ENCODE peak calls at places on chromosome X, in eight cellular contexts. B is psoas muscle, M is lower leg skin, N is bronchial epithelial cell, E is fibroblast of lung, I is NB4, C is sigmoid colon, J is uterus. V is an unnamed sample.

GRCh38 chrX:106702636-106703035 is 23.9 kb upstream of the RNF128 start:
- DNase-seq in I (no peak), C (no peak), B (no peak), E (no peak), J (no peak), N (peak), M (no peak), V (no peak)

GRCh38 chrX:153411988-153412574 is 809 bp downstream of the ZFP92 start:
- DNase-seq in J (no peak), N (peak), B (no peak), I (no peak), M (no peak), E (no peak), C (no peak), V (no peak)

GRCh38 chrX:3184176-3184930 is 143.1 kb downstream of the ARSF start:
- DNase-seq in J (peak), M (peak), I (no peak), N (peak), B (no peak), E (peak), C (peak), V (no peak)

GRCh38 chrX:152927858-152928760 is 30.2 kb downstream of the ZNF185 start:
- DNase-seq in I (no peak), E (no peak), J (no peak), N (no peak), B (no peak), M (no peak), C (no peak), V (no peak)

GRCh38 chrX:16664059-16664458 is 14.1 kb downstream of the S100G start:
- DNase-seq in I (no peak), C (no peak), B (no peak), E (peak), N (no peak), M (no peak), J (no peak), V (no peak)

GRCh38 chrX:152895121-152895520 is 2.7 kb upstream of the ZNF185 start:
- DNase-seq in J (no peak), E (no peak), I (no peak), C (no peak), N (no peak), B (no peak), M (no peak), V (no peak)

GRCh38 chrX:29913647-29914046 is 301.7 kb upstream of the MAGEB2 start:
- DNase-seq in J (no peak), E (no peak), N (no peak), B (no peak), M (no peak), C (no peak), I (no peak), V (no peak)

GRCh38 chrX:124086411-124086810 is 124.9 kb downstream of the STAG2 start:
- DNase-seq in J (no peak), M (no peak), I (no peak), C (no peak), E (no peak), B (no peak), N (no peak), V (no peak)

GRCh38 chrX:143788265-143788664 is 67.7 kb upstream of the SPANXN2 start:
- DNase-seq in M (no peak), E (peak), C (no peak), I (peak), N (peak), J (no peak), B (no peak), V (no peak)

GRCh38 chrX:87409113-87409841 is 108.3 kb upstream of the KLHL4 start:
- DNase-seq in E (peak), I (peak), J (peak), M (peak), B (peak), C (peak), N (peak), V (no peak)

GRCh38 chrX:119181491-119181890 is 53.9 kb upstream of the KIAA1210 start:
- DNase-seq in J (no peak), C (no peak), N (peak), I (peak), E (no peak), M (no peak), B (no peak), V (no peak)

GRCh38 chrX:133005038-133005437 is 46.6 kb upstream of the HS6ST2 start:
- DNase-seq in N (peak), I (peak), J (no peak), C (no peak), E (peak), M (no peak), B (no peak), V (no peak)

GRCh38 chrX:77925764-77926163 is 15.3 kb downstream of the ATP7A start:
- DNase-seq in B (no peak), I (no peak), E (no peak), J (no peak), N (no peak), M (no peak), C (no peak), V (no peak)

GRCh38 chrX:22164770-22165388 is 107.8 kb upstream of the CBLL2 start:
- DNase-seq in J (no peak), B (no peak), M (no peak), E (peak), I (no peak), C (no peak), N (peak), V (no peak)

GRCh38 chrX:13468096-13468495 is 101.3 kb upstream of the EGFL6 start:
- DNase-seq in B (no peak), I (no peak), C (no peak), E (no peak), M (no peak), N (no peak), J (no peak), V (no peak)

GRCh38 chrX:129427267-129427666 is 96.0 kb downstream of the SMARCA1 start:
- DNase-seq in C (no peak), M (no peak), J (no peak), N (no peak), I (peak), E (no peak), B (no peak), V (no peak)

GRCh38 chrX:121146059-121146628 is 98.7 kb downstream of the GLUD2 start:
- DNase-seq in M (no peak), J (no peak), C (no peak), N (peak), B (no peak), I (no peak), E (no peak), V (no peak)

GRCh38 chrX:115268421-115268820 is 21.1 kb upstream of the LUZP4 start:
- DNase-seq in E (peak), N (peak), J (no peak), B (no peak), I (peak), M (no peak), C (no peak), V (no peak)
- TF ChIP-seq CTCF in E (peak), N (no peak), J (no peak), B (peak), I (peak), M (no peak), C (no peak), V (no peak)

DNA sequence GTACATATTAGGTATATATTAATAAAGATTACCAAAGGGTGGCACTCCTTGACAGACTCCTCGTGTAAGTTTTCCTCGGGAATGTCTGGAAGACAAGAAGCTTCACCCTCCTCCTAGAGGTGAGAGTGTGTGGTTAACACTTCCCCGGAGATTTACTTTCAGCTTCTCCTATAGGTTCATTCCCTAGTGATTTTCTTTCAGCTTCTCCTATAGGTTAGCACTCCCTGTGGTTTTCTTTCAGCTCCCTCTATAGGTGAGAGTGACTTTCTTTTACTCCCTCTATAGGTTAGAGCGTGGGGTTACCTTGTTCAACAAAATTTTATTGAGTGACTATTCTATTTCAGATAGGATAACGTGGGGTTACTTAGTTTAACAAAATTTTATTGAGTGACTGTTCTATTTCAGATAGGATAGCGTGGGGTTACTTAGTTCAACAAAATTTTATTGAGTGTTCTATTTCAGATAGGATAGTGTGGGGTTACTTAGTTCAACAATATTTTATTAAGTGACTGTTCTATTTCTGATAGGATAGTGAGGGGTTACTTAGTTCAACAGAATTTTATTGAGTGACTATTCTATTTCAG is 106.0 kb upstream of the PLAC1 start:
- DNase-seq in I (peak), E (peak), C (no peak), B (no peak), N (peak), M (no peak), J (no peak), V (no peak)
- TF ChIP-seq CTCF in I (peak), E (peak), C (no peak), B (no peak), N (peak), M (no peak), J (no peak), V (no peak)

DNA sequence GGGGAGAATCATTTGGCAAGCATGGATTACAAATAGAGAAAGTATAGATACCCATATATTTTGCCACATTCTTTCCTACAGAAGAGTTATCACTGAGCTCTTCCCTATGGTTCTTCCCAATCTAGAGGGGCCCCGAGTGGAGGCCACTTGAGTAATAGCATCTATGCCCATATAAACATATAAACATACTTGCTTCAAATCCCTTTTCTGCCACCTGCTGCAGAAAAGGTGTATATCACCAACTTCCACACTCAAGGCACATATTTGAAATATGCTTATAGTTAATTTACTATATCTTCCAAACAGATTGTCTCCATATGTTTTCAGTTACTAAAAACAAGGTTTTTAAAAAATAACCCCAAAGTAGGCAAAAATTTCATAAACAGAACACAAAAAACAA is 642.8 kb upstream of the DIPK2B start:
- DNase-seq in E (peak), I (peak), M (no peak), N (peak), B (no peak), J (no peak), C (no peak), V (no peak)
- TF ChIP-seq CTCF in E (peak), I (no peak), M (no peak), N (peak), B (peak), J (peak), C (no peak), V (no peak)

DNA sequence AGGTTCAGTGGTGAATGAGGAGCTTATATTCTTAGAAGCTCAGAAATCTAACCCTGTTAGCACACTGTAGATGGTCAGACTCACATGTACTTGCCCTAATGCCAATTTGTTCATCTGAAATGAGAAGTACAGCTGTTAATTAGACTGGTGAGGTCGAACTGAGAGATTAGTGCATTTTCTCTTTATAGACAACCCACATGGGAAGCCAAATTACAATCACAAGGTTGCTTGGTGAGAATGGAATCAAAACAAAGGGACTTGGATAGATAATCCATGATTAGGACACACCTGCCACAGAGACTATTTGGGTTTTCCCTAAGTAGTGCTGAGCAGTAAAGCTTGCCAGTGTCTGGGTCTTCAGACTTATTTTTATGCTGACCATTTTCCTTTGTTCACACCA is 88.3 kb downstream of the POLA1 start:
- DNase-seq in N (no peak), I (no peak), M (no peak), E (no peak), J (no peak), B (no peak), C (no peak), V (no peak)
- TF ChIP-seq CTCF in N (no peak), I (no peak), M (no peak), E (no peak), J (no peak), B (no peak), C (no peak), V (no peak)